ENCODE peak calls at places on chromosomes 4 and X, in five cellular contexts. Z, B, O, E and R are unnamed samples.

GRCh38 chrX:48833531-48834138 is 1.8 kb downstream of the PCSK1N start:
- DNase-seq in Z (no peak), B (no peak), O (no peak), E (no peak), R (no peak)

GRCh38 chr4:139007640-139008039 is 7.9 kb upstream of the NOCT start:
- DNase-seq in Z (no peak), B (no peak), O (no peak), E (no peak), R (no peak)

GRCh38 chr4:88623097-88623496 is 30.8 kb downstream of the HERC3 start:
- DNase-seq in Z (no peak), B (no peak), O (no peak), E (no peak), R (no peak)

GRCh38 chrX:95539041-95539440 is 1145.6 kb upstream of the DIAPH2 start:
- DNase-seq in Z (no peak), B (no peak), O (no peak), E (no peak), R (no peak)

GRCh38 chrX:85922821-85923220 is 124.5 kb downstream of the CHM start:
- DNase-seq in Z (no peak), B (no peak), O (no peak), E (no peak), R (no peak)

GRCh38 chrX:15834827-15835595 is 19.6 kb downstream of the AP1S2 start:
- DNase-seq in Z (no peak), B (no peak), O (no peak), E (no peak), R (no peak)

GRCh38 chr4:121686265-121686664 is 10.5 kb downstream of the ANXA5 start:
- DNase-seq in Z (no peak), B (no peak), O (no peak), E (no peak), R (no peak)

GRCh38 chrX:118961866-118962560 is 12.4 kb upstream of the LONRF3 start:
- DNase-seq in Z (no peak), B (no peak), O (no peak), E (no peak), R (no peak)

GRCh38 chrX:20066968-20067708 is 49.6 kb downstream of the MAP7D2 start:
- DNase-seq in Z (no peak), B (no peak), O (peak; percentile 6), E (no peak), R (no peak)

GRCh38 chrX:9279271-9279596 is 185.6 kb upstream of the TBL1X start:
- DNase-seq in Z (no peak), B (no peak), O (no peak), E (no peak), R (no peak)

GRCh38 chrX:151773434-151773833 is 38.9 kb downstream of the CNGA2 start:
- DNase-seq in Z (no peak), B (no peak), O (no peak), E (no peak), R (peak; percentile 33)

GRCh38 chr4:6960154-6960553 is 50.5 kb downstream of the TBC1D14 start:
- DNase-seq in Z (no peak), B (no peak), O (no peak), E (peak; percentile 33), R (no peak)

GRCh38 chr4:126404549-126404948 is 1089.8 kb downstream of the FAT4 start:
- DNase-seq in Z (no peak), B (no peak), O (no peak), E (no peak), R (no peak)

GRCh38 chr4:99640676-99641075 is 17.0 kb downstream of the C4orf54 start:
- DNase-seq in Z (no peak), B (no peak), O (no peak), E (no peak), R (no peak)

GRCh38 chr4:5798447-5798846 is 87.4 kb downstream of the EVC start:
- DNase-seq in Z (no peak), B (no peak), O (no peak), E (no peak), R (no peak)

GRCh38 chrX:71859637-71860036 is 51.0 kb upstream of the NHSL2 start:
- DNase-seq in Z (no peak), B (no peak), O (peak; percentile 18), E (no peak), R (no peak)

GRCh38 chr4:186906722-186907121 is 183.1 kb upstream of the FAT1 start:
- DNase-seq in Z (no peak), B (no peak), O (no peak), E (no peak), R (no peak)

GRCh38 chr4:55297346-55297745 is 48.7 kb upstream of the SRD5A3 start:
- DNase-seq in Z (no peak), B (no peak), O (no peak), E (no peak), R (no peak)

GRCh38 chr4:125313497-125313896 is 1.3 kb upstream of the FAT4 start:
- DNase-seq in Z (no peak), B (no peak), O (peak; percentile 86), E (no peak), R (no peak)

GRCh38 chrX:66074920-66075879 is 35.3 kb upstream of the VSIG4 start:
- DNase-seq in Z (peak; percentile 46), B (no peak), O (peak; percentile 8), E (no peak), R (peak; percentile 72)

GRCh38 chr4:159227984-159228383 is 125.1 kb downstream of the RAPGEF2 start:
- DNase-seq in Z (peak; percentile 64), B (peak; percentile 35), O (peak; percentile 48), E (no peak), R (peak; percentile 79)

GRCh38 chr4:138961687-138962086 is 53.9 kb upstream of the NOCT start:
- DNase-seq in Z (no peak), B (no peak), O (peak; percentile 70), E (no peak), R (no peak)

GRCh38 chr4:178205826-178206225 is 763.6 kb upstream of the AGA start:
- DNase-seq in Z (no peak), B (no peak), O (no peak), E (no peak), R (no peak)

GRCh38 chr4:84238247-84239090 is 260.6 kb downstream of the NKX6-1 start:
- DNase-seq in Z (no peak), B (no peak), O (no peak), E (no peak), R (no peak)

GRCh38 chr4:54152846-54153600 is 53.1 kb downstream of the GSX2 start:
- DNase-seq in Z (no peak), B (no peak), O (no peak), E (no peak), R (no peak)

GRCh38 chr4:82223715-82224114 is 150.1 kb downstream of the HNRNPD start:
- DNase-seq in Z (no peak), B (no peak), O (peak; percentile 49), E (no peak), R (no peak)

GRCh38 chr4:47668810-47669408 is 169.0 kb downstream of the CORIN start:
- DNase-seq in Z (no peak), B (no peak), O (peak; percentile 64), E (no peak), R (no peak)

GRCh38 chr4:130257271-130257670 is 1161.3 kb downstream of the C4orf33 start:
- DNase-seq in Z (no peak), B (no peak), O (no peak), E (no peak), R (no peak)

GRCh38 chr4:33160126-33160525 is 2440.0 kb downstream of the PCDH7 start:
- DNase-seq in Z (no peak), B (no peak), O (peak; percentile 7), E (no peak), R (no peak)

GRCh38 chrX:69031181-69031580 is 134.1 kb downstream of the PJA1 start:
- DNase-seq in Z (no peak), B (no peak), O (no peak), E (no peak), R (peak; percentile 43)

GRCh38 chr4:10347281-10347795 is 109.9 kb downstream of the ZNF518B start:
- DNase-seq in Z (no peak), B (no peak), O (no peak), E (no peak), R (no peak)

GRCh38 chr4:17325098-17325497 is 186.8 kb downstream of the QDPR start:
- DNase-seq in Z (no peak), B (no peak), O (no peak), E (no peak), R (no peak)

GRCh38 chr4:17322514-17322913 is 189.4 kb downstream of the QDPR start:
- DNase-seq in Z (no peak), B (no peak), O (no peak), E (no peak), R (no peak)

GRCh38 chr4:17323619-17324400 is 188.1 kb downstream of the QDPR start:
- DNase-seq in Z (no peak), B (no peak), O (no peak), E (no peak), R (no peak)

GRCh38 chr4:17326756-17327155 is 185.1 kb downstream of the QDPR start:
- DNase-seq in Z (no peak), B (no peak), O (no peak), E (no peak), R (no peak)

DNA sequence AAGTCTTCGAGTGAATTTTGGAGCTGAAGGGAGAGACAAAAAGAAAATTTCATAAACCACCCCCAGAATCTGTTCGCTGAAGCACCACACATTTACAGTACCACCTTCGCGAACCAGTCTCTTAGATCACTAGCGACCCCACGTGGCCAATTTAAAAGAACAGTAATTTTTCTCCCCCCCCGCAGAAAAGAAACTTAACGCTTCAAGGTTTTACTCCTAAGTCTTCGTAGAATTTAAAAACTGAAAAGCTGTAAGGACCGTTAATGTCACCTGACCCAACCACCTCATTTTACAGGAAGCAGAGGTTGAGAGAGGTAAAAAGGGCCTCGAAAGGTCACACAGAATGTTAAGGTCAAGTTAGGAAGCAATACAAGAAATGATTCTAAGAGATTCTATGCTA is 187.5 kb downstream of the QDPR start:
- DNase-seq in Z (peak; percentile 16), B (no peak), O (peak; percentile 58), E (no peak), R (no peak)
- TF ChIP-seq CTCF in Z (peak; percentile 41), B (peak; percentile 68), O (peak; percentile 74), E (peak; percentile 17), R (peak; percentile 58)

GRCh38 chr4:73741140-73741749 is 876 bp downstream of the CXCL8 start:
- DNase-seq in Z (no peak), B (no peak), O (no peak), E (no peak), R (no peak)
- H3K4me3 ChIP-seq in Z (no peak overlapping the region), B (no peak overlapping the region), O (no peak overlapping the region), E (no peak overlapping the region), R (no peak overlapping the region)

GRCh38 chrX:13077168-13077567 is 32.7 kb upstream of the FAM9C start:
- DNase-seq in Z (no peak), B (no peak), O (no peak), E (no peak), R (no peak)
- H3K27ac ChIP-seq in Z (no peak overlapping the region), B (no peak overlapping the region), O (no peak overlapping the region), E (no peak overlapping the region), R (peak overlapping the region; percentile 78)

DNA sequence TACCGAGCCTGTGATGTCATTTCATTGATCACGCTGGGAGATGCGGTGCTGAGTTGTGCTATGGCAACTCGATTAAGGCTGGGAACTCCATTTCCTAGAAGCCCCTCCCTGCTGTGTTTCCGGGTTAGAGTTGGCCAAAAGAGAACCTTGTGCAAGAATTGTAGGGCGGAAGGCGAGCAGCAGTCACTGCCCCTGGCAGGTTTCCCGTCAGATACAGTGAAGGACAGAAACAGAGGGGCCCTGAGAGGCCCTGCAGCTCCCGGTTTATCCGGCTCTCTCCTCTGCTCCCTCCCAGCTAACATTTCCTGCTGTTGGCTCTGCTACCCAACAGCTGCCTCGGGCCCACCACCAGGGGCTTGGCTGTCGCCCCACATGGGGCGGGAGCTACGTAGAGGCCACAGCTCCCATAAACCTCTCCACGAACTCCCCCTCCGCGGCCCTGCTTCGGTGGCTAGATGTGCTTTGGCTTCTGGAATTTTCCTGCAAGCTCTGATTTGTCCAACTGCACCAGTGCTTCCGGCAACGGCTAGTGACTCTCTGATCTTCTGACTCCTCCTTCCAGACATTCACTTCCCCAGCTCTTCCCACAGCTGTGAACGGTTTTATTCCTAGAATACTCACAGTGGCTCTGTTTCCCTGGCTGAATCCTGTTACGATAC is 74.9 kb upstream of the USP9X start:
- DNase-seq in Z (peak; percentile 73), B (no peak), O (peak; percentile 77), E (peak; percentile 53), R (peak; percentile 85)
- TF ChIP-seq CTCF in Z (peak; percentile 24), B (no peak), O (peak; percentile 25), E (no peak), R (no peak)